ENCODE peak calls at places on chromosomes 7 and 10, in seven cellular contexts. E, S, H, G, P, K and W are unnamed samples.

GRCh38 chr10:30855131-30855530 is 176.5 kb downstream of the ZNF438 start:
- DNase-seq in E (no peak), S (no peak), H (no peak), G (no peak), P (no peak), K (no peak), W (no peak)

GRCh38 chr10:123309740-123310139 is 155.5 kb downstream of the BUB3 start:
- DNase-seq in E (no peak), S (no peak), H (no peak), G (no peak), P (no peak), K (no peak), W (no peak)

GRCh38 chr7:50450691-50451051 is 521 bp upstream of the FIGNL1 start:
- DNase-seq in E (no peak), S (no peak), H (no peak), G (peak), P (no peak), K (no peak), W (no peak)

GRCh38 chr7:27205325-27206280 is 5.7 kb upstream of the HOXA13 start:
- DNase-seq in E (no peak), S (no peak), H (no peak), G (no peak), P (no peak), K (no peak), W (no peak)

GRCh38 chr7:158394936-158395335 is 192.7 kb downstream of the PTPRN2 start:
- DNase-seq in E (no peak), S (no peak), H (no peak), G (peak), P (no peak), K (no peak), W (no peak)

GRCh38 chr10:117462424-117462792 is 80.1 kb upstream of the EMX2 start:
- DNase-seq in E (no peak), S (peak), H (no peak), G (no peak), P (no peak), K (no peak), W (no peak)

GRCh38 chr10:122673731-122674130 is 25.9 kb downstream of the C10orf120 start:
- DNase-seq in E (no peak), S (no peak), H (no peak), G (no peak), P (no peak), K (no peak), W (no peak)

GRCh38 chr7:93889261-93889660 is 1.3 kb downstream of the TFPI2 start:
- DNase-seq in E (no peak), S (peak), H (peak), G (no peak), P (no peak), K (no peak), W (no peak)

GRCh38 chr7:94212160-94212559 is 182.5 kb upstream of the COL1A2 start:
- DNase-seq in E (no peak), S (no peak), H (no peak), G (no peak), P (no peak), K (no peak), W (peak)

GRCh38 chr10:4671451-4672145 is 154.4 kb upstream of the AKR1E2 start:
- DNase-seq in E (no peak), S (no peak), H (peak), G (no peak), P (no peak), K (no peak), W (no peak)

GRCh38 chr7:7830122-7830878 is 111.9 kb upstream of the RPA3 start:
- DNase-seq in E (no peak), S (no peak), H (no peak), G (peak), P (no peak), K (no peak), W (peak)

GRCh38 chr7:100745184-100745583 is 11.8 kb downstream of the ZAN start:
- DNase-seq in E (no peak), S (peak), H (no peak), G (peak), P (peak), K (no peak), W (no peak)

GRCh38 chr10:46545861-46546590 is 10.4 kb downstream of the GPRIN2 start:
- DNase-seq in E (no peak), S (no peak), H (no peak), G (no peak), P (no peak), K (no peak), W (no peak)

GRCh38 chr10:79947083-79947415 is 1.9 kb downstream of the SFTPD start:
- DNase-seq in E (no peak), S (no peak), H (no peak), G (peak), P (no peak), K (no peak), W (peak)

GRCh38 chr10:130495891-130496642 is 359.9 kb downstream of the GLRX3 start:
- DNase-seq in E (no peak), S (no peak), H (no peak), G (no peak), P (no peak), K (no peak), W (no peak)

GRCh38 chr7:100612730-100613446 is 548 bp downstream of the MOSPD3 start:
- DNase-seq in E (no peak), S (no peak), H (no peak), G (no peak), P (no peak), K (no peak), W (peak)

GRCh38 chr7:37031571-37032257 is 307.4 kb upstream of the AOAH start:
- DNase-seq in E (no peak), S (peak), H (peak), G (peak), P (peak), K (no peak), W (peak)

GRCh38 chr10:35355971-35356724 is 19.8 kb downstream of the CCNY start:
- DNase-seq in E (no peak), S (no peak), H (no peak), G (no peak), P (no peak), K (no peak), W (no peak)

GRCh38 chr7:77456711-77457110 is 40.6 kb upstream of the GSAP start:
- DNase-seq in E (no peak), S (no peak), H (no peak), G (no peak), P (no peak), K (no peak), W (no peak)